ENCODE peak calls at places on chromosome 22, in nine cellular contexts. H is foreskin fibroblast, G is epithelial cell of esophagus, Q is brain microvascular endothelial cell, P is heart left ventricle, O is right lobe of liver, Z is MM.1S, A is dorsolateral prefrontal cortex, X is spleen. L is an unnamed sample.

GRCh38 chr22:24744638-24745037 is 29.9 kb downstream of the PIWIL3 start:
- DNase-seq in H (no peak), G (peak), Q (no peak), P (no peak), O (no peak), Z (no peak), A (no peak), X (no peak), L (no peak)

GRCh38 chr22:18101536-18101935 is 9.1 kb upstream of the TUBA8 start:
- DNase-seq in H (no peak), G (no peak), Q (no peak), P (no peak), O (no peak), Z (no peak), A (no peak), X (peak), L (no peak)

GRCh38 chr22:36032611-36033010 is 4.0 kb upstream of the RBFOX2 start:
- DNase-seq in H (no peak), G (no peak), Q (no peak), P (no peak), O (no peak), Z (no peak), A (no peak), X (no peak), L (no peak)

GRCh38 chr22:29632672-29633071 is 29.2 kb downstream of the NF2 start:
- DNase-seq in H (no peak), G (peak), Q (no peak), P (no peak), O (no peak), Z (no peak), A (no peak), X (no peak), L (no peak)

GRCh38 chr22:35894937-35895708 is 133.5 kb downstream of the RBFOX2 start:
- DNase-seq in H (peak), G (peak), Q (peak), P (peak), O (no peak), Z (no peak), A (no peak), X (no peak), L (peak)

GRCh38 chr22:24156146-24156914 is 25.0 kb upstream of the SUSD2 start:
- DNase-seq in H (peak), G (peak), Q (peak), P (no peak), O (peak), Z (peak), A (peak), X (peak), L (peak)

GRCh38 chr22:23088199-23088604 is 17.9 kb downstream of the GNAZ start:
- DNase-seq in H (no peak), G (no peak), Q (no peak), P (no peak), O (no peak), Z (no peak), A (no peak), X (no peak), L (no peak)

GRCh38 chr22:23532756-23533155 is 47.3 kb downstream of the IGLL1 start:
- DNase-seq in H (no peak), G (no peak), Q (no peak), P (no peak), O (no peak), Z (no peak), A (no peak), X (peak), L (no peak)

GRCh38 chr22:45852826-45853225 is 124.1 kb downstream of the WNT7B start:
- DNase-seq in H (no peak), G (no peak), Q (no peak), P (no peak), O (no peak), Z (no peak), A (no peak), X (no peak), L (no peak)

GRCh38 chr22:31874821-31875220 is 69.5 kb upstream of the YWHAH start:
- DNase-seq in H (no peak), G (peak), Q (no peak), P (no peak), O (no peak), Z (no peak), A (no peak), X (no peak), L (no peak)

GRCh38 chr22:46081831-46082210 is 68.5 kb upstream of the PPARA start:
- DNase-seq in H (no peak), G (no peak), Q (no peak), P (no peak), O (peak), Z (no peak), A (peak), X (peak), L (no peak)

GRCh38 chr22:17284917-17285316 is 65.7 kb upstream of the ADA2 start:
- DNase-seq in H (no peak), G (no peak), Q (no peak), P (peak), O (no peak), Z (no peak), A (no peak), X (peak), L (no peak)

GRCh38 chr22:30206964-30207363 is 39.6 kb downstream of the LIF start:
- DNase-seq in H (peak), G (peak), Q (peak), P (no peak), O (peak), Z (no peak), A (peak), X (no peak), L (peak)

GRCh38 chr22:38865201-38866023 is 6.6 kb downstream of the CBX6 start:
- DNase-seq in H (no peak), G (no peak), Q (no peak), P (no peak), O (peak), Z (no peak), A (peak), X (peak), L (no peak)

GRCh38 chr22:29343313-29343805 is 27.9 kb upstream of the RASL10A start:
- DNase-seq in H (peak), G (peak), Q (no peak), P (peak), O (no peak), Z (no peak), A (peak), X (no peak), L (peak)

GRCh38 chr22:46801331-46801811 is 38.9 kb downstream of the TBC1D22A start:
- DNase-seq in H (no peak), G (no peak), Q (no peak), P (no peak), O (no peak), Z (no peak), A (no peak), X (peak), L (no peak)

GRCh38 chr22:45612451-45612901 is 59.2 kb upstream of the ATXN10 start:
- DNase-seq in H (peak), G (peak), Q (peak), P (peak), O (peak), Z (no peak), A (no peak), X (no peak), L (peak)

GRCh38 chr22:38167988-38168407 is 13.6 kb downstream of the PLA2G6 start:
- DNase-seq in H (no peak), G (peak), Q (no peak), P (peak), O (no peak), Z (no peak), A (no peak), X (no peak), L (no peak)

DNA sequence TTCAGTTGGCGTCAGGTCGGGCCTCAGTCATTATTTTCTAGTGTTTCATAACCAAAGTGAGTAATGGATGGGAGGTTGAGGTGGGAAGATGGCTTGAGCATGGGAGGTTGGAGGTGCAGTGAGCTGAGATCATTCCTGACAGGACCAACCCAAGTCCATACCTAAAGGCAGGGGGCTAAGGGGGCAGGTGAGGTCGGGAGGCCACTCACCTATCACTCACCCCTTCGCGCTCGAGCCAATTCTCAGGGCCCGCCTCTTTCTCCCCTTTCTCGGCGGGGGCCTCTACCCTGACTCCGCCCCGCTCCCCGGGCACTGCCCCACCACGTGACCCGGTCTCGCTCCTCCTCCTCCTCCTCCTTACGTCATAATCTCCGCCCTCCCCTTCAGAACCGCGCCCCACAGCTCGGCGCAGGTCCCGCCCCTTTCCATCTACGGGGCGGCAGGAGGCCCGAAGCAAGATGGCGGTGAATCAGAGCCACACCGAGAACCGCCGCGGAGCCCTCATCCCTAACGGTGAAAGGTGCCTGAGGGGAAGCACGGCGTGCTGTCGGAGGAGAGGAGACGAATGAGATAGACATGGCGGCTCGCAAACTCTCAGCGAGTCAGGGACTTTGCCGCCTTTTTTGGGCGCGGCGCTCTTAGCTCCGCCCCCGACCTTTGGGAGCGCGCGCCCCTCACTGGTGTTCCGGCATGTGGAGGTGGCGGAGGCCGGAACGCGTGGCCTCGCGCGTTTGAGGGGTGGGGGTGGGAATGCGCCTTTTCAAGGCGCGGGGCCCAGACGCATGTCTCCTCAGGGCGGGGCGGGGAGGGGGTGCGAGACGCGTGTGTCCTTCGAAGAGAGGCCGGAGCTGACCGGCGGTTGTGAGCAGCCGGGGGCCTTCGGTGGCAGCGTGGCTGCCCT is at the start of gene WBP2NL:
- DNase-seq in H (peak), G (peak), Q (peak), P (peak), O (peak), Z (peak), A (peak), X (peak), L (peak)
- H3K4me3 ChIP-seq in H (peak), G (peak), Q (peak), P (peak), O (peak), Z (peak), A (peak), X (peak), L (peak)

GRCh38 chr22:21796863-21797262 is 61.3 kb upstream of the YPEL1 start:
- DNase-seq in H (no peak), G (peak), Q (no peak), P (peak), O (no peak), Z (no peak), A (peak), X (no peak), L (no peak)

GRCh38 chr22:21800552-21801303 is 65.1 kb upstream of the YPEL1 start:
- DNase-seq in H (no peak), G (no peak), Q (no peak), P (no peak), O (no peak), Z (no peak), A (no peak), X (no peak), L (no peak)

GRCh38 chr22:21802056-21802455 is 65.4 kb downstream of the MAPK1 start:
- DNase-seq in H (no peak), G (no peak), Q (no peak), P (no peak), O (no peak), Z (no peak), A (no peak), X (no peak), L (no peak)

GRCh38 chr22:21796231-21796630 is 60.6 kb upstream of the YPEL1 start:
- DNase-seq in H (no peak), G (no peak), Q (no peak), P (no peak), O (no peak), Z (no peak), A (no peak), X (no peak), L (no peak)

DNA sequence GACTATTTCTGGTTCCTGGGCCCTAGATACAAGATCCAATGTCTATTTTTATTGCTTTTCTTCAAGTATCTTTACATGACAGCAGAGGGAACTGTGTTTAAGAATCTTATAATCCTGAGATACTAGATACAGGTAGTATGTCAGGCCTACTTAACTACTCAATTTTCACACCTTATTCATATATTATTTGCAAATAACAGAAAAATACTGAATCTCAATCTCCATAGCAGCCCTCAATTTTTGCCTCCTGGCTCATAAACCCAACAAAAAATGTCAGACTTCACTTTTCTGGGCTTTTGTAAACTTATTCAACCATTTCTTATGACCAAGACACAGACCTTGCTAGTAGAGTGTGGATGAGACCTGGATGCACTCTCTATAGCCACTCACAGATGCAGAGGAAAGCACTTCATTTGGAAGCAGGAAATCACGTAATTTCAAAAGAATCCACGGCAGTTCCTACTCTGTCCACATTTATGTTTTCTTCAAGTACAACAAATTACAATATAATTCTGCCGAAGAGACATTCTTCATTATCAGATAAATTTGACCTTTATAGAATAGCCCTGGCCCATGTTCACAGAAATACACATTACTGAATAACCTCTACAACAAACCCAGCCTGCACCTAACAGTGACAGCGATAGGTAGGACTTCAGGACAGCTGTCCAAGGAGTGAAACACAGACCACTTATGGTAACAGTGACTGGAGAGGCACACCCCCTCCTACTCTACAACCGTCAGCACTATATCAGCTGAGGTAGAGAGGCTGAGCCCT is 62.0 kb upstream of the YPEL1 start:
- DNase-seq in H (peak), G (no peak), Q (peak), P (no peak), O (no peak), Z (no peak), A (no peak), X (no peak), L (peak)
- TF ChIP-seq CTCF in H (no peak), G (no peak), Q (no peak), P (no peak), O (no peak), Z (no peak), A (no peak), X (no peak), L (no peak)

GRCh38 chr22:33923033-33923432 is 2.8 kb upstream of the LARGE1 start:
- DNase-seq in H (no peak), G (no peak), Q (no peak), P (no peak), O (no peak), Z (no peak), A (no peak), X (no peak), L (no peak)
- H3K4me3 ChIP-seq in H (peak), G (no peak), Q (no peak), P (peak), O (peak), Z (peak), A (peak), X (peak), L (no peak)

GRCh38 chr22:50157976-50158375 is 12.6 kb upstream of the PANX2 start:
- DNase-seq in H (no peak), G (peak), Q (no peak), P (no peak), O (no peak), Z (no peak), A (no peak), X (peak), L (no peak)
- TF ChIP-seq CTCF in H (no peak), G (no peak), Q (no peak), P (no peak), O (no peak), Z (no peak), A (no peak), X (no peak), L (no peak)

GRCh38 chr22:28142361-28142801 is 223.3 kb upstream of the PITPNB start:
- DNase-seq in H (peak), G (peak), Q (peak), P (no peak), O (no peak), Z (no peak), A (no peak), X (no peak), L (peak)
- H3K4me3 ChIP-seq in H (peak), G (no peak), Q (no peak), P (no peak), O (no peak), Z (no peak), A (no peak), X (no peak), L (no peak)

GRCh38 chr22:50656122-50657070 is 16.2 kb upstream of the SHANK3 start:
- DNase-seq in H (peak), G (peak), Q (no peak), P (peak), O (no peak), Z (no peak), A (no peak), X (peak), L (peak)
- TF ChIP-seq CTCF in H (no peak), G (no peak), Q (no peak), P (no peak), O (no peak), Z (no peak), A (no peak), X (no peak), L (no peak)

GRCh38 chr22:48082284-48082683 is 1319.8 kb downstream of the TBC1D22A start:
- DNase-seq in H (no peak), G (no peak), Q (no peak), P (no peak), O (no peak), Z (no peak), A (no peak), X (peak), L (no peak)

GRCh38 chr22:48086246-48086645 is 1323.8 kb downstream of the TBC1D22A start:
- DNase-seq in H (no peak), G (no peak), Q (no peak), P (no peak), O (no peak), Z (no peak), A (no peak), X (no peak), L (no peak)

GRCh38 chr22:48083502-48083901 is 1321.1 kb downstream of the TBC1D22A start:
- DNase-seq in H (no peak), G (no peak), Q (no peak), P (no peak), O (no peak), Z (no peak), A (no peak), X (peak), L (no peak)

GRCh38 chr22:48084041-48084748 is 1321.7 kb downstream of the TBC1D22A start:
- DNase-seq in H (no peak), G (no peak), Q (no peak), P (no peak), O (no peak), Z (peak), A (no peak), X (peak), L (no peak)

DNA sequence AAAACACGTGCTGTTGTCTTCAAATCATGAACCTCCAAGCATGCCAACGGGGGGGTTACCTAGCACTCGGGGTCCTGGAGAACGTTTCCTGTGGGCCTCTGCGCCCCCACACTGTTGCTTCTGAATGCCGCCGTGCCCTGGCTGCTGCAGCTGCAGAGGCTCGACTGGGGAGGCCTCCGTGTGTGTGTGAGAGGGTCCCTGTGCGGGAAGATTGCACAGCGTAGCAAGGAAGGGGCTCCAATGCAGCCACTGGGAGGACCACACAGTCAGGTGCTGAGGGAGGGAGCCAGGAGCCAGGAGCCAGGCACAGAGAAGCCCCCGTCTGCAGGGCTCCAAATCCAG is 1322.3 kb downstream of the TBC1D22A start:
- DNase-seq in H (no peak), G (no peak), Q (no peak), P (no peak), O (no peak), Z (no peak), A (no peak), X (no peak), L (no peak)
- H3K4me3 ChIP-seq in H (no peak), G (no peak), Q (no peak), P (no peak), O (no peak), Z (no peak), A (no peak), X (no peak), L (no peak)

DNA sequence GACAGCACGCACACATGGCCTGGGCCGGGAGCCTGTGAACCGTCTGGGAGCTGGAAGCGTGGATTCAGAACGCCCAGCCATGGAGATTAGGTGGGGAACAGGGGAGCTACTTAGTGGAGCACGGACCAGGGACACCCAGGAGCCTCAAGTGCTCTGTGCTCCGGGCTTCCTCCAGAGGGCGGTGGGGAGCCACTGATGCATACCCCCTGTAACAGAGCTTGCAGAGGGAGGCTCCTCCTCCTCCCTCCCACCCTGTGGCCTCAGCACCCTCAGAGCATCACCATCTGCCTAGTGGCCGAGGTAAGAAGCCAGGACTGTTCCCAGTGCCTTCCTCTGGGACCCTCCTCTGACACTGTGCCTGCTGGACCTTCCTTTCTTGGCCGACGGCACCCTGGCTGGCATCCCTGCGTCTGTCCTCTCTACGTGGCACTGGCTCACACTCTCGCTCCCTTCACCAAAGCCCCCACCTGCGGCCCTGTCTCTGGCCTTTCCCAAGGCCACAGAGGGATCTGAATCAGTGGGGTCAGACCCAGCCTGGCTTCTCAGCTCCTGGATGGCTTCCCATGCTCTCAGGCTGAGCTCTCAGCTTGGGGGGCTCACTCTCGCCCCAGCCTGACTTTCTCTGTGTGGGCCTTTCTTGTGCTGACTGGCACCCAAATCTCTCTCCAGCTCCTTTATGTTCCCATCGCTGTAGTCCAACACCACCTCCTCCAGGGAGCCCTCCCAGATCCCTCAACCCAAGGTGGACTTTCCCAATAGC is 780.9 kb downstream of the BRD1 start:
- DNase-seq in H (no peak), G (no peak), Q (peak), P (no peak), O (peak), Z (peak), A (peak), X (no peak), L (no peak)
- TF ChIP-seq CTCF in H (no peak), G (no peak), Q (peak), P (peak), O (peak), Z (peak), A (peak), X (no peak), L (peak)

L was measured in astrocyte of the spinal cord.